ENCODE peak calls at places on chromosomes 16 and 17, in nine cellular contexts. F is effector memory CD4-positive, alpha-beta T cell; X is body of pancreas; T is A549; A is iPS DF 6.9; P is fibroblast of lung; V is HepG2; E is endothelial cell of umbilical vein; C is CD8-positive, alpha-beta memory T cell. N is an unnamed sample.
A peak's percentile ranks its signal among the peaks of the same experiment; 100 is the strongest.

GRCh38 chr17:59311051-59311468 is 20.4 kb upstream of the YPEL2 start:
- DNase-seq in F (no peak), X (peak; percentile 44), T (peak; percentile 63), A (peak; percentile 33), P (peak; percentile 69), V (peak; percentile 79), E (peak; percentile 79), C (no peak), N (peak; percentile 72)

GRCh38 chr16:89922884-89923639 is at the start of gene TUBB3:
- DNase-seq in F (no peak), X (peak; percentile 45), T (peak; percentile 94), A (no peak), P (peak; percentile 81), V (peak; percentile 73), E (peak; percentile 83), C (peak; percentile 35), N (no peak)

GRCh38 chr17:36657763-36658490 is 56.5 kb downstream of the MRM1 start:
- DNase-seq in F (no peak), X (no peak), T (no peak), A (no peak), P (no peak), V (no peak), E (no peak), C (no peak), N (no peak)

GRCh38 chr17:76772842-76773521 is 35.1 kb downstream of the MFSD11 start:
- DNase-seq in F (peak; percentile 43), X (no peak), T (no peak), A (no peak), P (peak; percentile 62), V (peak; percentile 59), E (peak; percentile 75), C (peak; percentile 39), N (peak; percentile 89)

GRCh38 chr16:87765473-87765775 is 362 bp downstream of the KLHDC4 start:
- DNase-seq in F (peak; percentile 44), X (peak; percentile 21), T (no peak), A (no peak), P (no peak), V (no peak), E (peak; percentile 38), C (peak; percentile 67), N (peak; percentile 89)

GRCh38 chr16:54027126-54027922 is 259.3 kb downstream of the IRX3 start:
- DNase-seq in F (no peak), X (no peak), T (no peak), A (no peak), P (peak; percentile 58), V (no peak), E (peak; percentile 31), C (no peak), N (no peak)

GRCh38 chr16:24689128-24689527 is 40.3 kb upstream of the TNRC6A start:
- DNase-seq in F (no peak), X (no peak), T (peak; percentile 60), A (peak; percentile 27), P (peak; percentile 61), V (peak; percentile 53), E (peak; percentile 42), C (no peak), N (no peak)

GRCh38 chr17:65230040-65230439 is 92.9 kb downstream of the RGS9 start:
- DNase-seq in F (no peak), X (no peak), T (no peak), A (no peak), P (no peak), V (no peak), E (no peak), C (no peak), N (no peak)

GRCh38 chr17:28849281-28849680 is 5.5 kb upstream of the ERAL1 start:
- DNase-seq in F (no peak), X (no peak), T (no peak), A (no peak), P (peak; percentile 5), V (no peak), E (peak; percentile 23), C (no peak), N (no peak)

GRCh38 chr16:1152123-1152638 is 725 bp upstream of the CACNA1H start:
- DNase-seq in F (no peak), X (no peak), T (peak; percentile 24), A (no peak), P (no peak), V (no peak), E (no peak), C (peak; percentile 19), N (peak; percentile 51)

GRCh38 chr17:40331743-40332641 is 23.0 kb downstream of the RARA start:
- DNase-seq in F (no peak), X (peak; percentile 88), T (no peak), A (no peak), P (peak; percentile 82), V (no peak), E (peak; percentile 73), C (no peak), N (no peak)

GRCh38 chr17:77957215-77957868 is 1.2 kb upstream of the TNRC6C start:
- DNase-seq in F (no peak), X (no peak), T (peak; percentile 34), A (no peak), P (peak; percentile 36), V (no peak), E (peak; percentile 24), C (no peak), N (peak; percentile 11)

GRCh38 chr17:64679710-64680216 is 17.7 kb upstream of the SMURF2 start:
- DNase-seq in F (no peak), X (no peak), T (peak; percentile 95), A (no peak), P (peak; percentile 93), V (peak; percentile 81), E (peak; percentile 40), C (no peak), N (no peak)

GRCh38 chr16:85491798-85492616 is 121.1 kb upstream of the GSE1 start:
- DNase-seq in F (no peak), X (peak; percentile 92), T (no peak), A (no peak), P (peak; percentile 43), V (peak; percentile 58), E (no peak), C (no peak), N (no peak)

GRCh38 chr16:58222532-58223316 is 24.8 kb upstream of the CSNK2A2 start:
- DNase-seq in F (no peak), X (no peak), T (peak; percentile 26), A (no peak), P (no peak), V (peak; percentile 51), E (no peak), C (no peak), N (no peak)

GRCh38 chr17:64128787-64129514 is 993 bp downstream of the ERN1 start:
- DNase-seq in F (no peak), X (peak; percentile 50), T (peak; percentile 69), A (no peak), P (peak; percentile 43), V (no peak), E (peak; percentile 62), C (peak; percentile 10), N (peak; percentile 32)

GRCh38 chr16:68993885-68994284 is 111.6 kb upstream of the HAS3 start:
- DNase-seq in F (no peak), X (no peak), T (peak; percentile 58), A (no peak), P (peak; percentile 86), V (peak; percentile 82), E (peak; percentile 88), C (no peak), N (no peak)

GRCh38 chr17:7440823-7441174 is 1.5 kb downstream of the FGF11 start:
- DNase-seq in F (no peak), X (no peak), T (no peak), A (no peak), P (no peak), V (no peak), E (peak; percentile 22), C (no peak), N (no peak)
- H3K4me3 ChIP-seq in F (no peak overlapping the region), X (no peak overlapping the region), T (no peak overlapping the region), A (peak overlapping the region; percentile 57), P (no peak overlapping the region), V (peak overlapping the region; percentile 60), E (peak overlapping the region; percentile 30), C (no peak overlapping the region), N (no peak overlapping the region)

GRCh38 chr17:57110579-57111367 is 25.7 kb downstream of the AKAP1 start:
- DNase-seq in F (no peak), X (no peak), T (no peak), A (no peak), P (no peak), V (no peak), E (no peak), C (no peak), N (no peak)
- H3K27ac ChIP-seq in F (no peak overlapping the region), X (no peak overlapping the region), T (no peak overlapping the region), A (no peak overlapping the region), P (no peak overlapping the region), V (no peak overlapping the region), E (no peak overlapping the region), C (no peak overlapping the region), N (no peak overlapping the region)

DNA sequence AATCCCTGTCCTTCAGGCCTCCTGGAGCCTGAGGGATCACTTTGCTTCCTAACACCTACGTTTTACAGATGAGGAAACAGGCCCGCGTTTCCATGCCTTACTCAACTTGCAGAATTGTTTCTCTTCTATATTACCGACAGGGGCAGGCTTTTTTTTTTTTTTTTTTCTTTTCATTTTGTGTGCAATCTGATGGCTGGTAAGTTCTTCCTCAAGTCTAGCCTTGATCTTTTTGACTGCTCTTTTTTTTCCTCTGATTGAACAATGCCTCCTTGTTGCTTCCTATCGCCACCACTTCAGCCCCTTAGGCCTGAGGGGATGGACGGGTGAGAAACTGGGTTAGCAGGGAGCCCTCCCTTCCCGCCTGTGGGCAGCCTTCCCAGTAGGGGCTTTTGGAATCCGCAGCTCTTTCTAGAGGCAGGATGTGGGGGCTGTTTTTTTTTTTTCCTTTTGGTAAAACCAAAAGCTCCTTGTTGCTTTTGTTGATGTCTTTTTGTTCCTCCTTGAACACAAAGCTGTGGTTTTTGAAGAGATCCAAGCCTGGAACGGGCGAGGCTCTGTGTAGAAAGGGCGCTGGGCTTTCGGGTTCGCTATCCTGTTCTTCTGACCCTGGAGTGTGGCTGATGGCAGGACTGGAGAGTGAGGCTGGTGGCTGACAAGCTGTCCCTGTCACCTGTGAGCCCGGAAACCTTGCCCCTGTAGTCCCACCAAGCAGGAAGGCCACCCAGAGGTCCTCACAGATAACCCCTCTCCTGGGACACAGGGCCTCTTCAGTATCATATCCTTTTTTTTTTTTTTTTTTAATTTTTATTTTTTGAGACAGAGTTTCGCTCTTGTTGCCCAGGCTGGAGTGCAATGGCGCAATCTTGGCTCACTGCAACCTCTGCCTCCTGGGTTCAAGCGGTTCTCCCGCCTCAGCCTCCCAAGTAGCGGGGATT is 14.0 kb downstream of the LASP1 start:
- DNase-seq in F (no peak), X (no peak), T (no peak), A (no peak), P (no peak), V (no peak), E (no peak), C (no peak), N (no peak)
- H3K4me1 ChIP-seq in F (peaks cover 76% of the 10 kb centered on the region), X (peaks cover 74% of the 10 kb centered on the region), T (peaks cover 88% of the 10 kb centered on the region), A (peaks cover 16% of the 10 kb centered on the region), P (peaks cover 54% of the 10 kb centered on the region), V (peaks cover 56% of the 10 kb centered on the region), E (peaks cover 30% of the 10 kb centered on the region), C (peaks cover 97% of the 10 kb centered on the region), N (peaks cover 87% of the 10 kb centered on the region)

DNA sequence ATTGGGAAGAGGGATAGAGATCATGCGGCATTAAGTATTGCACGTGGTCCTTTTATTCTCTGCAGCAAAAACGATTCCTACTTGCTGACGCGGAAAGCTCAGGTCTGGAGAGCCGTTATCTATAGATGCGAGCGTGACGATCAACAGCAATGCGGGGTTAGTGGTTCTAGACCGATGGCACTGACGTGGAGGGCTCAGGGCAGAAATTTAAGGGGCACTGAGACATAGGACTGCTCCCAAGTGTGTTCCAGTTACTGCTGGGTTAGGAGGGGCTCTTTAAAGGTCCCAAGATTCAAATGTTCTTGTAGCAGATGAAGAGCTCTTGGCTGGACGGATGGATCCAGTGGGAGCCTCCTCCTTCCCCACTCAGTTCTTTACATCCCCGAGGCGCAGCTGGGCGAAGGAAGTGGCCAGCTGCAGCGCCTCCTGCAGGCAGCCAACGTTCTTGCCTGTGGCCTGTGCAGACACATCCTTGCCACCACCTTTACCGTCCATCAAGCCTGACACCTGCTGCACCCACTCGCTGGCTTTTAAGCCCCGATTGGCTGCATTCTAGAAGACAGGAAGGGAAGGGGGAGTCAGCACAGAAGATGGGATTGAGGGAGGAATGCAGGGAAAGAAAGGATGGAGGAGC is 732 bp upstream of the EXOSC6 start:
- DNase-seq in F (no peak), X (no peak), T (peak; percentile 30), A (no peak), P (peak; percentile 23), V (no peak), E (no peak), C (no peak), N (no peak)
- H3K4me3 ChIP-seq in F (no peak overlapping the region), X (no peak overlapping the region), T (no peak overlapping the region), A (no peak overlapping the region), P (no peak overlapping the region), V (no peak overlapping the region), E (no peak overlapping the region), C (no peak overlapping the region), N (no peak overlapping the region)